ENCODE peak calls at places on chromosomes 5 and 9, in seven cellular contexts. A is HFFc6, P is kidney epithelial cell, L is HCT116, N is MM.1S, Y is neural crest cell, Q is cardiac muscle cell. X is an unnamed sample.

GRCh38 chr5:141604318-141604717 is 14.5 kb downstream of the DIAPH1 start:
- DNase-seq in A (peak; percentile 97), P (peak; percentile 87), L (peak; percentile 70), N (no peak), Y (no peak), Q (no peak), X (peak; percentile 94)

GRCh38 chr5:50672663-50673062 is 6.2 kb downstream of the PARP8 start:
- DNase-seq in A (no peak), P (no peak), L (no peak), N (no peak), Y (no peak), Q (no peak), X (no peak)

GRCh38 chr5:61641748-61642565 is 309.9 kb downstream of the ZSWIM6 start:
- DNase-seq in A (no peak), P (no peak), L (no peak), N (no peak), Y (no peak), Q (no peak), X (no peak)

GRCh38 chr5:16669776-16670175 is 53.0 kb upstream of the RETREG1 start:
- DNase-seq in A (peak; percentile 62), P (no peak), L (no peak), N (no peak), Y (no peak), Q (no peak), X (no peak)

GRCh38 chr9:13088734-13089427 is 190.6 kb downstream of the MPDZ start:
- DNase-seq in A (peak; percentile 24), P (peak; percentile 18), L (peak; percentile 41), N (no peak), Y (peak; percentile 19), Q (peak; percentile 69), X (no peak)

GRCh38 chr5:170960567-170960966 is 98.7 kb downstream of the RANBP17 start:
- DNase-seq in A (no peak), P (no peak), L (no peak), N (no peak), Y (no peak), Q (no peak), X (no peak)

GRCh38 chr5:95781101-95781583 is 41.4 kb downstream of the GLRX start:
- DNase-seq in A (peak; percentile 81), P (no peak), L (peak; percentile 62), N (peak; percentile 87), Y (peak; percentile 51), Q (peak; percentile 83), X (peak; percentile 35)

GRCh38 chr9:34413229-34413852 is 36.6 kb upstream of the MYORG start:
- DNase-seq in A (peak; percentile 36), P (peak; percentile 9), L (no peak), N (peak; percentile 58), Y (peak; percentile 84), Q (peak; percentile 86), X (no peak)

GRCh38 chr5:74161171-74161570 is 479.4 kb downstream of the ENC1 start:
- DNase-seq in A (no peak), P (no peak), L (no peak), N (no peak), Y (no peak), Q (no peak), X (no peak)

GRCh38 chr5:72438141-72438540 is 69.1 kb downstream of the ZNF366 start:
- DNase-seq in A (no peak), P (no peak), L (no peak), N (no peak), Y (no peak), Q (no peak), X (no peak)

GRCh38 chr5:171858303-171858702 is 72.7 kb downstream of the SMIM23 start:
- DNase-seq in A (no peak), P (no peak), L (no peak), N (no peak), Y (no peak), Q (no peak), X (no peak)

GRCh38 chr5:72767289-72768010 is 49.0 kb upstream of the TNPO1 start:
- DNase-seq in A (no peak), P (no peak), L (no peak), N (no peak), Y (no peak), Q (no peak), X (no peak)

GRCh38 chr5:105506692-105507277 is 1944.2 kb upstream of the NUDT12 start:
- DNase-seq in A (no peak), P (no peak), L (peak; percentile 16), N (peak; percentile 16), Y (no peak), Q (peak; percentile 41), X (no peak)

GRCh38 chr5:8907168-8907868 is 638.6 kb downstream of the SEMA5A start:
- DNase-seq in A (peak; percentile 86), P (peak; percentile 34), L (no peak), N (no peak), Y (no peak), Q (no peak), X (peak; percentile 68)

GRCh38 chr5:127839072-127839471 is 135.9 kb downstream of the CCDC192 start:
- DNase-seq in A (no peak), P (no peak), L (no peak), N (no peak), Y (no peak), Q (no peak), X (no peak)

GRCh38 chr9:74035786-74036185 is 461.3 kb upstream of the RORB start:
- DNase-seq in A (no peak), P (no peak), L (no peak), N (no peak), Y (no peak), Q (no peak), X (no peak)

GRCh38 chr5:114221807-114222206 is 140.1 kb upstream of the KCNN2 start:
- DNase-seq in A (no peak), P (no peak), L (no peak), N (no peak), Y (no peak), Q (no peak), X (no peak)

GRCh38 chr9:90300901-90301688 is 341.5 kb downstream of the DIRAS2 start:
- DNase-seq in A (peak; percentile 75), P (peak; percentile 97), L (peak; percentile 59), N (no peak), Y (no peak), Q (no peak), X (peak; percentile 63)

GRCh38 chr5:138240690-138241385 is 27.7 kb upstream of the CDC23 start:
- DNase-seq in A (no peak), P (no peak), L (no peak), N (no peak), Y (no peak), Q (no peak), X (no peak)

DNA sequence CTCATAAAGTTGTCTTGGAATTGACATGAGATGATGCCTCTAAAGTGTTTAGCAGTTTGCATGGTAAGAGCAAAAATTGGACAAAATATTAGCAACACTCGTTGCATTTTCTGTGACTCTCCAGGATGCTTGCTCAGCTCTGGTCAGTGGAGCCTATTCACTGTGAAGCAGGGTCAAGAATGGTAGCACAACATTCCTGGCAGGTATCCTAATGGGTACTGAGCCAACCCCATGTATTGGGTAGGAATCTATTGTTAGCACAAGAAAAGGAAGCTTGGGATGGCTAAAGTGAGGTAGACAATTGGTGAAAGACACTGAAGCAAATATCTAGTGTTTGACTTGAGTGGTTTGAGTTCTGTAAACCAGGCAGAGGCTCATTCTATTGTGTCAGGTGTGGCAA is 10.4 kb upstream of the ACTBL2 start:
- DNase-seq in A (no peak), P (no peak), L (no peak), N (no peak), Y (no peak), Q (no peak), X (no peak)
- TF ChIP-seq CTCF in A (no peak), P (no peak), L (no peak), N (no peak), Y (no peak), Q (no peak), X (no peak)

DNA sequence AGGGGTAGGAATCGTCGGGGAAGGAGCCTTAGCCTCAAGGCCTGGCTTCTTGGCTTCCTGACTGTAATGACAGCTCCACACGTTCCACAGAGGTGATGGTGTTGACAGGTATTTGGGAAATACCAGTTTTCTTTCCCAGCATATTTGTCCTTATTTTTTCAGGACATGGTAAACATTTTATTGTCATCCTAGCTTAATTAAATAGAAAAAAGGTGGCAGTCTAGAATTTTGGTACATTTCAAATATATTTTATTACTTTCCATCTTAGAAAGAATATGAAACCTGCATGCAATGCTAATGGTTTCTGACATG is 8.4 kb downstream of the CXCL14 start:
- DNase-seq in A (no peak), P (no peak), L (no peak), N (no peak), Y (no peak), Q (no peak), X (no peak)
- TF ChIP-seq CTCF in A (peak; percentile 11), P (no peak), L (no peak), N (no peak), Y (no peak), Q (no peak), X (no peak)

DNA sequence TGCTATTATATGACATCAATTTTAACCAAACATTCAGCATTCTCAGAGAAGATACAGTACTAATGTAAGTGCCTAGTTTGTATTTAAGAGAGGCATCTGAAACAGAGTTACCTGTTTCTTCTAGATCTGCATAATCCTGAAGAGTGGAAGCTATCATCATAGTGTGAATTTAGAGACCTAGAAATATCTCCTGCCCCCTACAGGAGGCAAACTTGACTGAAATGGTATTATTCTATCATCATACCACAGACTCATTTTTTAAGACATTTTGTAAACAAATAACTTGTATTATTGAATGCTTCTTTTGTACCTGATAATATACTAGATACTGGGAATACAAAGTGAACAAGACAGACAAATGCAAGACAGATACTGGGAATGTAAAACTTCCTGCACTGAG is 216.8 kb upstream of the RPS23 start:
- DNase-seq in A (peak; percentile 5), P (no peak), L (no peak), N (no peak), Y (no peak), Q (no peak), X (no peak)
- TF ChIP-seq CTCF in A (peak; percentile 67), P (peak; percentile 26), L (peak; percentile 47), N (peak; percentile 16), Y (no peak), Q (peak; percentile 49), X (peak; percentile 39)

GRCh38 chr5:150438873-150439546 is 10.5 kb downstream of the RPS14 start:
- DNase-seq in A (peak; percentile 28), P (no peak), L (no peak), N (no peak), Y (peak; percentile 39), Q (peak; percentile 59), X (no peak)

GRCh38 chr5:150431574-150431973 is 18.0 kb downstream of the RPS14 start:
- DNase-seq in A (no peak), P (no peak), L (no peak), N (peak; percentile 6), Y (no peak), Q (no peak), X (no peak)

GRCh38 chr5:150440948-150441812 is 8.4 kb downstream of the RPS14 start:
- DNase-seq in A (no peak), P (no peak), L (no peak), N (no peak), Y (no peak), Q (no peak), X (no peak)

GRCh38 chr5:150434502-150434901 is 15.0 kb downstream of the RPS14 start:
- DNase-seq in A (peak; percentile 91), P (no peak), L (no peak), N (no peak), Y (no peak), Q (no peak), X (peak; percentile 53)

DNA sequence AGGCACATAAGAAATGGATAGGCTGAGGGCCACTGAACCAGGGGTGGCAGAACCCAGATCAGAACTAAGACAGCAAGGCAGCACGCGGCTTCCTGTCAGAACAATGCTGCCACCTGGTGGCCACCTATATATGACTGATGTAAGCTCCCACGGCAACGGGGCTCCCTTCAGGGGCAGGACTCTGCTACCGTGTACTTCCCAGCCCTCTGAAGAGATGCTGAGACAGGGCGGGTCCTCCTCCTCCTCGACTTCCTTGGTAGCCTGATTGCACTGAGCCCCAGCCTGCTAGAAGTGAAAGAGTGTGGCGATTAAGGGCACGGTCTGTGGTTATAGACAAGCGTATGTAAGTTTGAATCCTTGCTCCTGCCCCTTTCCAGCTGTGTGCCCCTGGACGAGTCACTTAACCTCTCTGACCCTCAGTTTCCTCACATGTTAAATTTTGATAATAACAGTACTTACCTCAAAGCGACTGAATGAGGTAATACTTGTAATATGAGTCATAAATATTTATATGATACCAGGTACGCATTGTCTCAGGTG is 13.3 kb downstream of the RPS14 start:
- DNase-seq in A (peak; percentile 79), P (no peak), L (peak; percentile 74), N (peak; percentile 87), Y (peak; percentile 96), Q (peak; percentile 94), X (peak; percentile 27)
- TF ChIP-seq CTCF in A (peak; percentile 97), P (peak; percentile 82), L (peak; percentile 92), N (peak; percentile 86), Y (peak; percentile 90), Q (peak; percentile 85), X (peak; percentile 80)